ENCODE peak calls at places on chromosomes 11 and 22, in four cellular contexts. D is fibroblast of lung, E is A549, M is cardiac muscle cell. C is an unnamed sample.

GRCh38 chr11:75969626-75970308 is 154.8 kb downstream of the UVRAG start:
- DNase-seq in D (peak; percentile 57), E (peak; percentile 2), M (peak; percentile 6), C (no peak)

GRCh38 chr11:117089685-117090084 is 8.5 kb downstream of the SIK3 start:
- DNase-seq in D (peak; percentile 43), E (no peak), M (no peak), C (no peak)

GRCh38 chr11:79253280-79253679 is 187.6 kb downstream of the TENM4 start:
- DNase-seq in D (no peak), E (no peak), M (no peak), C (no peak)

GRCh38 chr11:66338276-66339162 is 2.3 kb upstream of the RIN1 start:
- DNase-seq in D (no peak), E (no peak), M (no peak), C (no peak)

GRCh38 chr22:27241430-27242110 is 560.0 kb downstream of the MN1 start:
- DNase-seq in D (peak; percentile 59), E (no peak), M (peak; percentile 64), C (no peak)

GRCh38 chr11:66418168-66418985 is 2.5 kb upstream of the NPAS4 start:
- DNase-seq in D (peak; percentile 97), E (peak; percentile 76), M (peak; percentile 97), C (peak; percentile 36)

GRCh38 chr22:35863432-35863831 is 145.8 kb downstream of the APOL5 start:
- DNase-seq in D (no peak), E (no peak), M (no peak), C (no peak)

GRCh38 chr22:42321908-42322561 is 51.6 kb upstream of the TCF20 start:
- DNase-seq in D (no peak), E (no peak), M (peak; percentile 61), C (no peak)

GRCh38 chr22:29702025-29702930 is 17.5 kb upstream of the CABP7 start:
- DNase-seq in D (no peak), E (peak; percentile 29), M (no peak), C (no peak)

GRCh38 chr11:118545533-118545932 is 14.5 kb downstream of the TMEM25 start:
- DNase-seq in D (no peak), E (no peak), M (no peak), C (no peak)

GRCh38 chr22:27179161-27179560 is 521.8 kb downstream of the MIAT start:
- DNase-seq in D (no peak), E (no peak), M (no peak), C (no peak)

GRCh38 chr11:73614591-73614990 is 16.7 kb upstream of the FAM168A start:
- DNase-seq in D (no peak), E (no peak), M (no peak), C (no peak)

GRCh38 chr22:47192651-47193437 is 430.4 kb downstream of the TBC1D22A start:
- DNase-seq in D (no peak), E (peak; percentile 74), M (no peak), C (no peak)

GRCh38 chr22:44623771-44624510 is 78.1 kb upstream of the PRR5 start:
- DNase-seq in D (peak; percentile 20), E (peak; percentile 46), M (peak; percentile 61), C (no peak)

GRCh38 chr22:48907591-48907990 is 920.1 kb downstream of the BRD1 start:
- DNase-seq in D (no peak), E (no peak), M (no peak), C (no peak)

GRCh38 chr11:36945384-36945783 is 347.3 kb upstream of the RAG2 start:
- DNase-seq in D (no peak), E (peak; percentile 2), M (peak; percentile 14), C (no peak)

GRCh38 chr11:85029964-85030363 is 597.2 kb downstream of the DLG2 start:
- DNase-seq in D (peak; percentile 30), E (peak; percentile 11), M (no peak), C (no peak)

GRCh38 chr22:29096736-29097669 is 24.2 kb downstream of the KREMEN1 start:
- DNase-seq in D (no peak), E (no peak), M (no peak), C (no peak)

GRCh38 chr11:69114811-69115523 is 40.8 kb upstream of the SMIM38 start:
- DNase-seq in D (no peak), E (no peak), M (no peak), C (no peak)

GRCh38 chr11:41382927-41383326 is 76.5 kb downstream of the LRRC4C start:
- DNase-seq in D (peak; percentile 82), E (no peak), M (no peak), C (no peak)

GRCh38 chr11:118241191-118242098 is 10.7 kb downstream of the MPZL3 start:
- DNase-seq in D (peak; percentile 57), E (no peak), M (peak; percentile 32), C (no peak)

GRCh38 chr22:36110306-36110791 is 50.2 kb downstream of the APOL3 start:
- DNase-seq in D (peak; percentile 48), E (no peak), M (peak; percentile 56), C (no peak)

GRCh38 chr11:133931449-133932060 is 25.2 kb downstream of the IGSF9B start:
- DNase-seq in D (no peak), E (no peak), M (no peak), C (no peak)

GRCh38 chr22:40176921-40177737 is 596 bp upstream of the TNRC6B start:
- DNase-seq in D (peak; percentile 70), E (peak; percentile 49), M (peak; percentile 76), C (peak; percentile 73)

GRCh38 chr11:79786961-79787360 is 346.1 kb upstream of the TENM4 start:
- DNase-seq in D (no peak), E (no peak), M (no peak), C (no peak)

GRCh38 chr11:76621466-76621865 is 49.1 kb downstream of the LRRC32 start:
- DNase-seq in D (no peak), E (no peak), M (no peak), C (no peak)

GRCh38 chr22:37063436-37064420 is 12.2 kb downstream of the KCTD17 start:
- DNase-seq in D (no peak), E (no peak), M (no peak), C (peak; percentile 41)

GRCh38 chr11:829116-829945 is 1.6 kb downstream of the CRACR2B start:
- DNase-seq in D (no peak), E (no peak), M (peak; percentile 47), C (no peak)

GRCh38 chr11:76785513-76785912 is 2.4 kb downstream of the TSKU start:
- DNase-seq in D (no peak), E (peak; percentile 56), M (no peak), C (no peak)

GRCh38 chr11:44797886-44798683 is 71.3 kb downstream of the TSPAN18 start:
- DNase-seq in D (peak; percentile 20), E (no peak), M (peak; percentile 41), C (no peak)

GRCh38 chr11:79864882-79865281 is 424.1 kb upstream of the TENM4 start:
- DNase-seq in D (no peak), E (peak; percentile 4), M (no peak), C (no peak)

GRCh38 chr11:11985016-11985715 is 23.3 kb downstream of the DKK3 start:
- DNase-seq in D (peak; percentile 90), E (no peak), M (peak; percentile 75), C (no peak)
- H3K27ac ChIP-seq in D (peak overlapping the region; percentile 69), E (peak overlapping the region; percentile 55), M (peak overlapping the region; percentile 57), C (no peak overlapping the region)

DNA sequence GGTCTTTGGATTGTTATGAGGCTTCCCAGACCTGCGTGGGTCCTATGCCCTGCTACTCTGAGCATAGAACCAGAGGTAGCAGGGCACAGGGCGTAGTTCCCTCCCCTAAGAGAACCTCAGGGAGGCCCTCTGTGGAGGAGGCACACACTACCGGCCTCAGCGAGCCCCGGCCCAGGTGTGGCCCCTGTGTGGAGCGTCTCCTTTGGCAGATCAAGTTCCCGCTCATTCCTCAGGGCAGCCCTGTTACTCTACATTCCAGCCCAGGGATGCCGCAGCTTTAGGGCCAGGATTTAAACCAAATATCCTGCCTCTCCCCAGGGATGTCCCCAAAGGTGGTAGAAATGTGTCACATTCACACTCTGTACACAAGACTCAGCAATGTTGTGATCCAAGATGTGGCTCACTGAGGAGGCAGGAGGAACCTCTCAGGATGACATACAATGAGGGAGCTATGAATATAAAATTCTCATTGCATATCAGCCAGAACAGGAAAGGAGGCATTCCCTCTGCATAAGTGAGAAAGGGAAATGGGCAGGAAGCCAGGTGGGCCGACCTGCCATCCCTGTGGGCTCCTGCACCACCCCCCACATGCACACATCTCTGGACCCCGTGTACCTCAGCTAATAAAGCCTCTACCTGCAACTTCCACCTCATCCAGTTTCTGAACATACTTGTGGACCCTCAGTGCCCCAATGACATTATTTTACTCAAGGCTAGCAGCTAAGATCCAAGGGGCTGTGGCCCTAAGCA is 131.9 kb upstream of the TEAD1 start:
- DNase-seq in D (no peak), E (no peak), M (peak; percentile 32), C (no peak)
- H3K4me1 ChIP-seq in D (peaks cover 50% of the 10 kb centered on the region), E (peaks cover 54% of the 10 kb centered on the region), M (peaks cover 2% of the 10 kb centered on the region), C (no peaks in the 10 kb centered on the region)

GRCh38 chr11:30016588-30017363 is at the start of gene KCNA4:
- DNase-seq in D (peak; percentile 1), E (peak; percentile 2), M (peak; percentile 53), C (no peak)
- H3K4me3 ChIP-seq in D (no peak within 1 kb of the TSS), E (peak within 1 kb of the TSS; percentile 30), M (peak within 1 kb of the TSS; percentile 76), C (no peak within 1 kb of the TSS)

DNA sequence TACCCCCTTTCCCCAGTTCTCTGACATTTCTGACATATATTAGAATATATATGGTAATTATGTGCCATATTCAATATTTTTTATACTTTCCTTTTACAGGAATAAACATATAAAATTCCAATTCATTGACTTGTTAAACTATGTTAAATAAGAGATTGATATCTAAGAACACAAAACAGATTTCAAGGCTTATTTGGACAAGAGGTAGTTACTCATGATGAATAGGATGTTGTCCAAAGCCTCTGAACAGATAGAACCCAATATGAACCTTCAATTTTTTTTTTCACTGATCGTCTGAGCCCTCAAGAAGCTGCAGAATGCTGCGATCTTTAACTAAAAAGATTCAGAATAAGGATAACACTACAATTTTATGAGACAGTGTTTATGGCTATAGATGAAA is 340.3 kb downstream of the LUZP2 start:
- DNase-seq in D (no peak), E (no peak), M (no peak), C (no peak)
- H3K27ac ChIP-seq in D (no peak overlapping the region), E (no peak overlapping the region), M (no peak overlapping the region), C (no peak overlapping the region)

GRCh38 chr11:47552581-47553416 is at the start of gene CELF1:
- DNase-seq in D (peak; percentile 82), E (peak; percentile 90), M (peak; percentile 94), C (peak; percentile 91)

GRCh38 chr11:47552086-47552580 is 799 bp downstream of the CELF1 start:
- DNase-seq in D (peak; percentile 70), E (peak; percentile 46), M (peak; percentile 66), C (no peak)

GRCh38 chr11:47553417-47553746 is 450 bp upstream of the CELF1 start:
- DNase-seq in D (no peak), E (no peak), M (peak; percentile 58), C (no peak)

GRCh38 chr11:47551086-47551485 is 1.8 kb downstream of the CELF1 start:
- DNase-seq in D (peak; percentile 32), E (peak; percentile 58), M (peak; percentile 47), C (no peak)

DNA sequence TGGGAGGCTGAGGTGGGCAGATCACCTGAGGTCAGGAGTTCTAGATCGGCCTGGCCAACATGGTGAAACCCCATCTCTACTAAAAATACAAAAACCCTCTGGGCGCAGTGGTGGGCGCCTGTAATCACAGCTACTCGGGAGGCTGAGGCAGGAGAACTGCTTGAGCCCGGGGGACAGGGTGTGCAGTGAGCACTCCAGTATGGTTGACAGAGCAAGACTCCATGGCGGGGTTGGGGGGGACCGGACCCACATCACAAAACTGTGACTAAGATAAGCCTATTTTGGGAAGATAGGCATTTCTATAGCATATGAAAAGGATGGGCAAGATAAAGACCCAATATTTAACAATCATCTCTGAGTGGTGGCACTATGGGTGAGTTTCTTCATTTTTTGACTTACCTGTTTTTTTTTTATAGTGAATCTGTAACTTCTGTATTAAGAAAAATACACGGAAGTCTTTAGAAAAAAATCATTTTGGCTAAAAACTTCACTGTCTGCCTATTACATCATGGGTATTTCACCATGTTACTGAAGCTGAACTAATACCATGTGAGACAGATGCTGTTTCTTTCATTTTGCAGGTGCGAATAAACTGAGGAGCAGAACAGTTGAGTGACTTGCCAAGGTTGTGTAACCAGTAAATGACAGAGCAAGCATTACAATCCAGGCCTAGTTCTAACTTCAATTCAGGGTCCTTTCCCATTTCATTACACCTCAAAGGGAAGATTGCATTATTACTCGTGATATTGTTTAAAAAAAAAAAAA is 2.5 kb downstream of the CELF1 start:
- DNase-seq in D (no peak), E (no peak), M (no peak), C (no peak)
- H3K4me1 ChIP-seq in D (peaks cover 3% of the 10 kb centered on the region), E (peaks cover 38% of the 10 kb centered on the region), M (peaks cover 16% of the 10 kb centered on the region), C (peaks cover 34% of the 10 kb centered on the region)